ENCODE peak calls at places on chromosomes 16 and 17, in seven cellular contexts. One of them, this sample, is unnamed.

GRCh38 chr17:753407-753806 is 1.3 kb upstream of the GEMIN4 start:
- DNase-seq in GM12865: no peak
- DNase-seq in HEK293T: no peak
- DNase-seq in anterior cingulate cortex: no peak
- DNase-seq in NCI-H146: no peak
- DNase-seq in kidney glomerular epithelial cell: no peak
- DNase-seq in mammary epithelial cell: no peak
- DNase-seq in this sample: no peak

GRCh38 chr16:1553976-1554825 is 20.7 kb downstream of the TMEM204 start:
- DNase-seq in GM12865: no peak
- DNase-seq in HEK293T: no peak
- DNase-seq in anterior cingulate cortex: no peak
- DNase-seq in NCI-H146: no peak
- DNase-seq in kidney glomerular epithelial cell: no peak
- DNase-seq in mammary epithelial cell: no peak
- DNase-seq in this sample: no peak

GRCh38 chr16:86580063-86580797 is 1.9 kb downstream of the FOXL1 start:
- DNase-seq in GM12865: no peak
- DNase-seq in HEK293T: no peak
- DNase-seq in anterior cingulate cortex: no peak
- DNase-seq in NCI-H146: no peak
- DNase-seq in kidney glomerular epithelial cell: no peak
- DNase-seq in mammary epithelial cell: no peak
- DNase-seq in this sample: no peak

GRCh38 chr17:79849953-79850352 is 10.7 kb upstream of the CBX4 start:
- DNase-seq in GM12865: no peak
- DNase-seq in HEK293T: no peak
- DNase-seq in anterior cingulate cortex: no peak
- DNase-seq in NCI-H146: no peak
- DNase-seq in kidney glomerular epithelial cell: no peak
- DNase-seq in mammary epithelial cell: no peak
- DNase-seq in this sample: no peak

GRCh38 chr17:40019140-40019991 is 4.1 kb downstream of the CSF3 start:
- DNase-seq in GM12865: no peak
- DNase-seq in HEK293T: no peak
- DNase-seq in anterior cingulate cortex: no peak
- DNase-seq in NCI-H146: no peak
- DNase-seq in kidney glomerular epithelial cell: no peak
- DNase-seq in mammary epithelial cell: peak
- DNase-seq in this sample: no peak

GRCh38 chr17:56681561-56682266 is 88.2 kb downstream of the NOG start:
- DNase-seq in GM12865: peak
- DNase-seq in HEK293T: no peak
- DNase-seq in anterior cingulate cortex: no peak
- DNase-seq in NCI-H146: no peak
- DNase-seq in kidney glomerular epithelial cell: peak
- DNase-seq in mammary epithelial cell: peak
- DNase-seq in this sample: no peak

GRCh38 chr16:24921229-24921628 is 75.5 kb downstream of the SLC5A11 start:
- DNase-seq in GM12865: no peak
- DNase-seq in HEK293T: no peak
- DNase-seq in anterior cingulate cortex: no peak
- DNase-seq in NCI-H146: no peak
- DNase-seq in kidney glomerular epithelial cell: no peak
- DNase-seq in mammary epithelial cell: no peak
- DNase-seq in this sample: no peak

GRCh38 chr16:67526149-67526732 is 2.4 kb upstream of the RIPOR1 start:
- DNase-seq in GM12865: no peak
- DNase-seq in HEK293T: no peak
- DNase-seq in anterior cingulate cortex: no peak
- DNase-seq in NCI-H146: no peak
- DNase-seq in kidney glomerular epithelial cell: peak
- DNase-seq in mammary epithelial cell: peak
- DNase-seq in this sample: no peak

GRCh38 chr17:77449908-77450741 is 309.4 kb downstream of the SEC14L1 start:
- DNase-seq in GM12865: peak
- DNase-seq in HEK293T: no peak
- DNase-seq in anterior cingulate cortex: peak
- DNase-seq in NCI-H146: no peak
- DNase-seq in kidney glomerular epithelial cell: peak
- DNase-seq in mammary epithelial cell: peak
- DNase-seq in this sample: peak

GRCh38 chr17:12744298-12744697 is 45.0 kb upstream of the ARHGAP44 start:
- DNase-seq in GM12865: no peak
- DNase-seq in HEK293T: no peak
- DNase-seq in anterior cingulate cortex: no peak
- DNase-seq in NCI-H146: no peak
- DNase-seq in kidney glomerular epithelial cell: no peak
- DNase-seq in mammary epithelial cell: no peak
- DNase-seq in this sample: no peak

GRCh38 chr16:47016700-47017133 is 43.2 kb upstream of the DNAJA2 start:
- DNase-seq in GM12865: peak
- DNase-seq in HEK293T: no peak
- DNase-seq in anterior cingulate cortex: no peak
- DNase-seq in NCI-H146: no peak
- DNase-seq in kidney glomerular epithelial cell: no peak
- DNase-seq in mammary epithelial cell: no peak
- DNase-seq in this sample: no peak

GRCh38 chr16:66308096-66308495 is 58.4 kb upstream of the CDH5 start:
- DNase-seq in GM12865: no peak
- DNase-seq in HEK293T: no peak
- DNase-seq in anterior cingulate cortex: no peak
- DNase-seq in NCI-H146: no peak
- DNase-seq in kidney glomerular epithelial cell: no peak
- DNase-seq in mammary epithelial cell: no peak
- DNase-seq in this sample: no peak

GRCh38 chr16:69937465-69937951 is 13.6 kb upstream of the CLEC18A start:
- DNase-seq in GM12865: no peak
- DNase-seq in HEK293T: peak
- DNase-seq in anterior cingulate cortex: peak
- DNase-seq in NCI-H146: no peak
- DNase-seq in kidney glomerular epithelial cell: no peak
- DNase-seq in mammary epithelial cell: no peak
- DNase-seq in this sample: no peak

GRCh38 chr17:70945386-70945785 is 776.1 kb downstream of the KCNJ2 start:
- DNase-seq in GM12865: no peak
- DNase-seq in HEK293T: no peak
- DNase-seq in anterior cingulate cortex: no peak
- DNase-seq in NCI-H146: peak
- DNase-seq in kidney glomerular epithelial cell: no peak
- DNase-seq in mammary epithelial cell: no peak
- DNase-seq in this sample: no peak

GRCh38 chr16:10511829-10512228 is 68.6 kb downstream of the EMP2 start:
- DNase-seq in GM12865: peak
- DNase-seq in HEK293T: no peak
- DNase-seq in anterior cingulate cortex: no peak
- DNase-seq in NCI-H146: no peak
- DNase-seq in kidney glomerular epithelial cell: no peak
- DNase-seq in mammary epithelial cell: peak
- DNase-seq in this sample: no peak

GRCh38 chr17:82105882-82106696 is 8.1 kb upstream of the FASN start:
- DNase-seq in GM12865: peak
- DNase-seq in HEK293T: no peak
- DNase-seq in anterior cingulate cortex: no peak
- DNase-seq in NCI-H146: peak
- DNase-seq in kidney glomerular epithelial cell: peak
- DNase-seq in mammary epithelial cell: peak
- DNase-seq in this sample: no peak

GRCh38 chr17:68849673-68850260 is 105.4 kb downstream of the ABCA8 start:
- DNase-seq in GM12865: peak
- DNase-seq in HEK293T: no peak
- DNase-seq in anterior cingulate cortex: no peak
- DNase-seq in NCI-H146: no peak
- DNase-seq in kidney glomerular epithelial cell: no peak
- DNase-seq in mammary epithelial cell: peak
- DNase-seq in this sample: no peak

This sample was measured in NCI-H446 treated with DMSO at 0.1 percent for 48 hours.